ENCODE peak calls at places on chromosome 1, in four cellular contexts. H is HEK293T, A is NCI-H748 treated with DMSO at 0.1 percent for 48 hours, Z is NCI-H1105. K is an unnamed sample.

GRCh38 chr1:154940213-154940879 is 3.8 kb upstream of the PMVK start:
- DNase-seq in Z (no peak), H (no peak), A (no peak), K (no peak)

GRCh38 chr1:10502206-10502605 is 27.5 kb downstream of the PEX14 start:
- DNase-seq in H (no peak), Z (no peak), A (no peak), K (no peak)

GRCh38 chr1:161631076-161631475 is at the start of gene FCGR3B:
- DNase-seq in H (no peak), A (no peak), Z (no peak), K (no peak)

GRCh38 chr1:171702598-171702997 is 39.3 kb downstream of the VAMP4 start:
- DNase-seq in Z (no peak), H (no peak), A (no peak), K (no peak)

GRCh38 chr1:91556556-91556955 is 55.9 kb downstream of the CDC7 start:
- DNase-seq in H (no peak), A (no peak), Z (no peak), K (no peak)

GRCh38 chr1:70358921-70359564 is 4.5 kb upstream of the ANKRD13C start:
- DNase-seq in Z (no peak), A (no peak), H (no peak), K (no peak)

GRCh38 chr1:157407367-157407766 is 144.9 kb downstream of the FCRL5 start:
- DNase-seq in H (no peak), Z (no peak), A (no peak), K (no peak)

GRCh38 chr1:186974774-186975181 is 146.0 kb downstream of the PLA2G4A start:
- DNase-seq in A (no peak), H (no peak), Z (no peak), K (no peak)

GRCh38 chr1:91611498-91611917 is 110.9 kb downstream of the CDC7 start:
- DNase-seq in H (no peak), A (no peak), Z (no peak), K (no peak)

GRCh38 chr1:215597961-215598360 is 30.9 kb downstream of the KCTD3 start:
- DNase-seq in A (no peak), Z (no peak), H (no peak), K (no peak)

GRCh38 chr1:223123238-223123976 is 19.6 kb downstream of the TLR5 start:
- DNase-seq in H (peak), Z (peak), A (peak), K (no peak)

GRCh38 chr1:229191066-229191674 is 79.7 kb upstream of the RAB4A start:
- DNase-seq in H (no peak), A (no peak), Z (no peak), K (no peak)

GRCh38 chr1:28885982-28886730 is 28.2 kb upstream of the EPB41 start:
- DNase-seq in H (no peak), A (no peak), Z (no peak), K (no peak)

GRCh38 chr1:63143482-63143881 is 178.9 kb upstream of the FOXD3 start:
- DNase-seq in Z (no peak), A (no peak), H (no peak), K (no peak)

GRCh38 chr1:192639607-192640368 is 3.8 kb downstream of the RGS13 start:
- DNase-seq in H (no peak), A (no peak), Z (no peak), K (no peak)

GRCh38 chr1:109425902-109426277 is 358 bp downstream of the PSMA5 start:
- DNase-seq in H (peak), A (no peak), Z (no peak), K (no peak)

GRCh38 chr1:100578201-100578600 is 40.3 kb downstream of the GPR88 start:
- DNase-seq in H (no peak), A (no peak), Z (no peak), K (no peak)

K was measured in NCI-H1417 treated with DMSO at 0.1 percent for 48 hours.